ENCODE peak calls at places on chromosomes 6 and 20, in ten cellular contexts. G is HS-5; I is activated effector memory CD4-positive, alpha-beta T cell treated with anti-CD3 and anti-CD28 coated beads, Interleukin-2, amount 50 U/mL, for 16 hours; J is stimulated activated CD4-positive, alpha-beta T cell treated with anti-CD3 and anti-CD28 coated beads, Interleukin-1b, Interleukin-23, amount 100 ng/mL, for 1 hour; H is hippocampal formation; U is amygdala; P is NCI-H1105; B is activated CD4-positive, alpha-beta T cell treated with anti-CD3 and anti-CD28 coated beads, Interleukin-2, amount 50 U/mL, for 1 hour; S is fibroblast of gingiva; F is GM12865. Q is an unnamed sample.
A peak's percentile ranks its signal among the peaks of the same experiment; 100 is the strongest.

GRCh38 chr6:68197356-68197755 is 437.7 kb upstream of the ADGRB3 start:
- DNase-seq in G (peak; percentile 32), I (no peak), J (no peak), H (no peak), U (no peak), P (no peak), B (no peak), S (no peak), F (no peak), Q (no peak)

GRCh38 chr6:163813979-163814493 is 399.5 kb downstream of the QKI start:
- DNase-seq in G (no peak), I (no peak), J (no peak), H (no peak), U (no peak), P (no peak), B (no peak), S (no peak), F (peak; percentile 48), Q (no peak)

GRCh38 chr6:108260126-108260808 is 573 bp downstream of the SNX3 start:
- DNase-seq in G (peak; percentile 11), I (peak; percentile 66), J (no peak), H (peak; percentile 50), U (no peak), P (peak; percentile 31), B (peak; percentile 6), S (peak; percentile 41), F (peak; percentile 72), Q (peak; percentile 6)

GRCh38 chr6:111173341-111173740 is 86.0 kb downstream of the SLC16A10 start:
- DNase-seq in G (no peak), I (no peak), J (no peak), H (no peak), U (no peak), P (no peak), B (no peak), S (no peak), F (no peak), Q (no peak)

GRCh38 chr6:3592371-3592941 is 135.6 kb upstream of the SLC22A23 start:
- DNase-seq in G (peak; percentile 98), I (no peak), J (no peak), H (no peak), U (no peak), P (no peak), B (no peak), S (peak; percentile 95), F (no peak), Q (peak; percentile 88)

GRCh38 chr6:85494551-85495337 is 44.9 kb downstream of the NT5E start:
- DNase-seq in G (no peak), I (no peak), J (no peak), H (no peak), U (no peak), P (no peak), B (no peak), S (no peak), F (no peak), Q (no peak)

GRCh38 chr6:143950874-143951273 is 57.2 kb downstream of the PLAGL1 start:
- DNase-seq in G (no peak), I (no peak), J (no peak), H (no peak), U (no peak), P (no peak), B (no peak), S (no peak), F (no peak), Q (no peak)

GRCh38 chr20:25586877-25587276 is 1.5 kb upstream of the NINL start:
- DNase-seq in G (no peak), I (no peak), J (no peak), H (no peak), U (no peak), P (no peak), B (no peak), S (no peak), F (no peak), Q (no peak)

GRCh38 chr6:134636221-134636830 is 313.6 kb downstream of the ALDH8A1 start:
- DNase-seq in G (no peak), I (peak; percentile 79), J (no peak), H (no peak), U (no peak), P (peak; percentile 42), B (peak; percentile 28), S (no peak), F (peak; percentile 73), Q (no peak)

GRCh38 chr6:133553652-133554051 is 312.5 kb downstream of the EYA4 start:
- DNase-seq in G (no peak), I (no peak), J (no peak), H (peak; percentile 65), U (no peak), P (peak; percentile 9), B (peak; percentile 9), S (peak; percentile 54), F (peak; percentile 44), Q (no peak)

GRCh38 chr20:34083137-34083536 is 28.9 kb downstream of the EIF2S2 start:
- DNase-seq in G (peak; percentile 89), I (no peak), J (no peak), H (no peak), U (no peak), P (peak; percentile 58), B (no peak), S (peak; percentile 92), F (no peak), Q (peak; percentile 79)

GRCh38 chr6:156185113-156185512 is 592.1 kb upstream of the ARID1B start:
- DNase-seq in G (no peak), I (no peak), J (no peak), H (no peak), U (no peak), P (peak; percentile 41), B (no peak), S (no peak), F (no peak), Q (no peak)

GRCh38 chr6:20334334-20334733 is 67.3 kb upstream of the E2F3 start:
- DNase-seq in G (no peak), I (no peak), J (no peak), H (no peak), U (no peak), P (no peak), B (no peak), S (no peak), F (no peak), Q (no peak)

GRCh38 chr6:84536914-84537638 is 227.3 kb downstream of the TBX18 start:
- DNase-seq in G (no peak), I (no peak), J (no peak), H (no peak), U (no peak), P (no peak), B (no peak), S (no peak), F (no peak), Q (no peak)

GRCh38 chr6:138440758-138441362 is 36.8 kb downstream of the HEBP2 start:
- DNase-seq in G (no peak), I (no peak), J (no peak), H (no peak), U (no peak), P (no peak), B (no peak), S (no peak), F (no peak), Q (no peak)

GRCh38 chr20:32454164-32455145 is 96.3 kb downstream of the ASXL1 start:
- DNase-seq in G (no peak), I (no peak), J (no peak), H (no peak), U (no peak), P (no peak), B (no peak), S (no peak), F (no peak), Q (no peak)

GRCh38 chr6:145629478-145629877 is 105.8 kb downstream of the EPM2A start:
- DNase-seq in G (no peak), I (no peak), J (no peak), H (no peak), U (no peak), P (no peak), B (no peak), S (no peak), F (no peak), Q (no peak)

GRCh38 chr6:161141173-161141572 is 132.7 kb downstream of the AGPAT4 start:
- DNase-seq in G (no peak), I (peak; percentile 57), J (no peak), H (no peak), U (no peak), P (no peak), B (no peak), S (no peak), F (no peak), Q (no peak)

GRCh38 chr6:134028438-134028837 is 24.0 kb downstream of the SLC2A12 start:
- DNase-seq in G (no peak), I (no peak), J (no peak), H (no peak), U (no peak), P (no peak), B (no peak), S (no peak), F (no peak), Q (no peak)

GRCh38 chr6:21037453-21037852 is 503.2 kb downstream of the CDKAL1 start:
- DNase-seq in G (no peak), I (no peak), J (no peak), H (no peak), U (no peak), P (no peak), B (no peak), S (no peak), F (peak; percentile 9), Q (no peak)

GRCh38 chr6:50952092-50952932 is 133.6 kb downstream of the TFAP2B start:
- DNase-seq in G (no peak), I (no peak), J (no peak), H (no peak), U (no peak), P (peak; percentile 23), B (no peak), S (peak; percentile 77), F (peak; percentile 2), Q (no peak)

GRCh38 chr20:38321959-38322598 is 18.1 kb downstream of the BPI start:
- DNase-seq in G (peak; percentile 28), I (no peak), J (no peak), H (peak; percentile 63), U (no peak), P (peak; percentile 24), B (no peak), S (peak; percentile 61), F (peak; percentile 14), Q (no peak)